ENCODE peak calls at places on chromosomes 5 and 9, in ten cellular contexts. G is HuH-7.5; A is HFFc6; R is activated naive CD4-positive, alpha-beta T cell; W is ecto neural progenitor cell; Q is HL-60; I is Caki2; Y is posterior cingulate gyrus; L is cerebellar cortex; Z is posterior vena cava. B is an unnamed sample.

GRCh38 chr9:87533291-87533690 is 35.6 kb downstream of the DAPK1 start:
- DNase-seq in Y (no peak), Z (no peak), I (no peak), A (no peak), R (no peak), L (no peak), Q (no peak), G (no peak), W (no peak), B (no peak)

GRCh38 chr5:39716532-39716971 is 291.8 kb upstream of the DAB2 start:
- DNase-seq in L (peak), Y (no peak), I (peak), W (peak), R (no peak), A (peak), G (peak), Q (peak), Z (no peak), B (peak)

GRCh38 chr9:132894343-132894742 is 15.6 kb downstream of the SPACA9 start:
- DNase-seq in A (no peak), I (no peak), Q (no peak), G (no peak), Z (no peak), L (no peak), W (no peak), R (no peak), Y (no peak), B (no peak)

GRCh38 chr9:95494022-95494415 is 22.8 kb downstream of the PTCH1 start:
- DNase-seq in A (no peak), L (peak), Z (no peak), I (no peak), Q (no peak), R (no peak), G (no peak), Y (no peak), W (no peak), B (no peak)

GRCh38 chr5:20020235-20020634 is 32.2 kb upstream of the CDH18 start:
- DNase-seq in G (no peak), W (no peak), R (no peak), I (no peak), L (no peak), Z (no peak), Q (no peak), A (no peak), Y (no peak), B (no peak)

GRCh38 chr5:151870820-151871219 is 53.8 kb downstream of the GLRA1 start:
- DNase-seq in I (peak), L (no peak), G (no peak), Q (no peak), R (no peak), W (no peak), Y (no peak), Z (no peak), A (peak), B (peak)

GRCh38 chr9:85223506-85224108 is 518.1 kb downstream of the AGTPBP1 start:
- DNase-seq in G (no peak), Q (no peak), W (no peak), Y (no peak), R (no peak), I (no peak), L (no peak), Z (no peak), A (peak), B (peak)

GRCh38 chr9:108056805-108057386 is 567.3 kb upstream of the KLF4 start:
- DNase-seq in L (no peak), G (no peak), Z (no peak), R (no peak), Y (no peak), W (no peak), Q (no peak), I (no peak), A (peak), B (peak)

GRCh38 chr9:87857948-87858335 is 24.7 kb upstream of the SPATA31E1 start:
- DNase-seq in Q (no peak), G (no peak), Y (no peak), Z (no peak), L (no peak), W (no peak), A (no peak), I (no peak), R (no peak), B (no peak)

GRCh38 chr9:135075234-135076142 is 12.0 kb upstream of the OLFM1 start:
- DNase-seq in A (no peak), Q (no peak), I (no peak), R (no peak), Y (peak), W (peak), Z (peak), L (peak), G (no peak), B (no peak)